ENCODE peak calls at places on chromosome 6, in eight cellular contexts. G, L, X, T, N, A, K and U are unnamed samples.

GRCh38 chr6:62393608-62394007 is 107.6 kb upstream of the KHDRBS2 start:
- DNase-seq in L (no peak), T (no peak), G (no peak), N (no peak), K (no peak), A (no peak), X (no peak), U (no peak)

GRCh38 chr6:148779142-148779562 is 32.3 kb downstream of the UST start:
- DNase-seq in G (no peak), X (peak; percentile 71), T (peak; percentile 75), L (no peak), K (no peak), N (no peak), A (no peak), U (no peak)

GRCh38 chr6:11374036-11375010 is 141.9 kb upstream of the NEDD9 start:
- DNase-seq in A (no peak), N (no peak), G (no peak), T (no peak), L (no peak), X (no peak), K (no peak), U (no peak)

GRCh38 chr6:163950159-163950558 is 535.6 kb downstream of the QKI start:
- DNase-seq in A (peak; percentile 59), L (no peak), K (no peak), T (no peak), G (no peak), X (peak; percentile 22), N (no peak), U (no peak)

GRCh38 chr6:104888066-104888465 is 28.3 kb upstream of the HACE1 start:
- DNase-seq in L (no peak), N (no peak), K (no peak), T (no peak), A (no peak), G (no peak), X (no peak), U (no peak)

GRCh38 chr6:138957484-138957883 is 30.6 kb downstream of the REPS1 start:
- DNase-seq in T (peak; percentile 80), X (peak; percentile 72), G (no peak), N (no peak), A (peak; percentile 52), L (no peak), K (no peak), U (no peak)

GRCh38 chr6:136920858-136921520 is 1.1 kb upstream of the SLC35D3 start:
- DNase-seq in A (peak; percentile 28), K (no peak), G (peak; percentile 19), N (no peak), L (no peak), T (peak; percentile 15), X (peak; percentile 16), U (peak; percentile 3)

GRCh38 chr6:156280131-156280530 is 497.0 kb upstream of the ARID1B start:
- DNase-seq in X (no peak), L (no peak), T (no peak), N (no peak), K (no peak), A (no peak), G (peak; percentile 48), U (no peak)

GRCh38 chr6:44494011-44494501 is 106.5 kb downstream of the CDC5L start:
- DNase-seq in A (peak; percentile 87), X (peak; percentile 90), G (no peak), L (no peak), T (peak; percentile 87), N (no peak), K (peak; percentile 57), U (peak; percentile 65)

GRCh38 chr6:19664878-19665715 is 172.1 kb upstream of the ID4 start:
- DNase-seq in X (no peak), G (no peak), K (no peak), L (no peak), T (peak; percentile 12), N (no peak), A (no peak), U (no peak)

GRCh38 chr6:75526502-75527127 is 33.0 kb upstream of the FILIP1 start:
- DNase-seq in L (peak; percentile 53), N (peak; percentile 47), G (peak; percentile 57), X (peak; percentile 79), T (peak; percentile 86), A (peak; percentile 73), K (no peak), U (peak; percentile 77)

DNA sequence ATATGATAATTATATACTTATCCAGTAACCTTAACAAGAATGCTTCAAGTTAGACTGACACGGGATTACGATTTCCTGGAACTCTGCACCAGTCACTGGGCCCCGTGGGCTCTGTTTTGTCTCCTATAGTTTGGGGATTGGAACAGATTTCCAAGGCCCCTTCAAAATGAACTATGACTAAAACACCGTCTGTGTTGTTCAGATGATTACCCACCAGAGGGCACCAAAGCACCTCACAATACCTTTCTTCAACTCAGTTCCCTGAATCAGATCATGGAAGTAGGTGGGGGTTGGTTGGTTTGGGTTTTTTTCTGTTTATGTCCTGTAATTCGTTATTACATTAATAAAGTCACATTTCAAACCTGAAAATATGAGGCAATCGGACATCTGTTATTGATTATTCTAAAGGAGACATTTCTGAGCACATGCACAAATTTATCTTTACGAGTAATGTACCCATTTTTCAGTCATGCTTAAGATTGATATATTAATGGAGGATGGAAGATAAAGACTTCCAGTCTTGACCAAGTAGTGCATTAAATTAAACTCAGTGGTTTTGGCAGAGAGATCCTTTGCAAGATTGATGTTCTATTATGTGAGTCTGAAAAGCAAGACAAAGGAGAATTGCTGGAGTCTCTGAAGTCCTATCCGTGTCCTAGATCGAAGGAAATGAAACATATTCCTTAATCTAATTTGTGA is 112.0 kb upstream of the COL21A1 start:
- DNase-seq in T (peak; percentile 86), X (peak; percentile 83), L (peak; percentile 66), A (peak; percentile 72), K (no peak), G (peak; percentile 81), N (no peak), U (peak; percentile 65)
- TF ChIP-seq CTCF in T (peak; percentile 71), X (peak; percentile 79), L (peak; percentile 95), A (peak; percentile 66), K (peak; percentile 59), G (peak; percentile 79), N (peak; percentile 69), U (peak; percentile 65)

DNA sequence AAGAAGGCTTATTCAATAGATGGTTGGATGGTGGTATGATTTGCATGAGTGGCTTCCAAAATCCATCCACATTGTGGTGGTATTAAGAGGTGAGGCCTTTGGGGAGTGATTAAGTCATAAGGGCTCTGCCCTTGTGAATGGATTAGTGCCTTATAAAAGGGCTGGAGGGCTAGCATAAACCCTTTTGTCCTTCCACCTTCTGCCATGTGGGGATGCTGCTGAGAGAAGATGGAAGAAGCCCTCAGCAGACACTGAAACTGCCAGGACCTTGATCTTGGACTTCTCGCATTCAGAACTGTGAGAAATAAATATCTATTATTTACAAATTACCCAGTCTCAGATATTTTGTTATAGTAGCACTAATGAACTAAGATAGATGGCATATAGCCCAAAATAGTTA is 27.8 kb upstream of the SRPK1 start:
- DNase-seq in X (peak; percentile 41), K (no peak), T (peak; percentile 38), N (no peak), L (no peak), A (peak; percentile 11), G (peak; percentile 84), U (no peak)
- TF ChIP-seq CTCF in X (peak; percentile 49), K (peak; percentile 33), T (peak; percentile 60), N (no peak), L (peak; percentile 24), A (peak; percentile 43), G (peak; percentile 73), U (no peak)

GRCh38 chr6:34970487-34970886 is 81.4 kb downstream of the ANKS1A start:
- DNase-seq in X (peak; percentile 47), A (no peak), L (no peak), K (no peak), T (no peak), G (no peak), N (no peak), U (no peak)

GRCh38 chr6:34974249-34974642 is 85.2 kb downstream of the ANKS1A start:
- DNase-seq in T (no peak), X (no peak), L (no peak), K (no peak), N (no peak), G (no peak), A (no peak), U (no peak)

GRCh38 chr6:34970962-34971361 is 81.9 kb downstream of the ANKS1A start:
- DNase-seq in T (peak; percentile 69), A (peak; percentile 34), X (peak; percentile 87), G (no peak), L (no peak), K (peak; percentile 58), N (no peak), U (no peak)

GRCh38 chr6:34969662-34970265 is 80.7 kb downstream of the ANKS1A start:
- DNase-seq in L (no peak), K (no peak), X (peak; percentile 25), G (no peak), N (no peak), A (no peak), T (no peak), U (no peak)

DNA sequence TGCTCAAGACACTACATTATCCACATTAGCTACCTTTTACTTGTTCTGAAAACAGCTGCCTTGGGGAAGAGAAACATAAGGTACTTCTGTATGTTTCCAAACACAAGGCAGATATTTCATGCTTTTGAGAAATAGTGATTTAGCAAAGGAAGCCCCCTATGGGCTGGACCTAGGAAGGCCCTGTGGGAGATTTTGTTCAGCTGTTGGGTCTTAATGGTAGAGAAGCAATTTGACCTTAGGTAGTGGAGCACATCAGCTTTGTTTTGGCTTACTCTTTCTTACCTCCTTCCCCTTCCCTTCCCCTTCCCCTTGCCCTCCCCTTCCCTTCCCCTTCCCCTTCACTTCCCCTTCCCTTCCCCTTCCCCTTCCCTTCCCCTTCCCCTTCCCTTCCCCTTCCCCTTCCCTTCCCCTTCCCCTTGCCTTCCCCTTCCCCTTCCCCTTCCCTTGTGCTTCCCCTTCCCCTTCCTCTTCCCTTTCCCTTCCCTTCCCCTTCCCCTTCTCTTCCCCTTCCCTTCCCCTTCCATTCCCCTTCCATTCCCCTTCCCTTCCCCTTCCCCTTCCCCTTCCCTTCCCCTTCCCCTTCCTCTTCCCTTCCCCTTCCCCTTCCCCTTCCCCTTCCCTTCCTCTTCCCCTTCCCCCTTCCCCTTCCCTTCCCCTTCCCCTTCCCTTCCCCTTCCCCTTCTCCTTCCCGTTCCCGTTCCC is 84.6 kb downstream of the ANKS1A start:
- DNase-seq in A (no peak), N (no peak), X (no peak), L (no peak), T (peak; percentile 3), G (no peak), K (no peak), U (no peak)
- TF ChIP-seq CTCF in A (peak; percentile 50), N (no peak), X (peak; percentile 34), L (no peak), T (peak; percentile 31), G (peak; percentile 62), K (no peak), U (peak; percentile 33)

GRCh38 chr6:135410856-135411255 is 86.7 kb downstream of the AHI1 start:
- DNase-seq in A (no peak), N (no peak), K (no peak), X (no peak), T (no peak), L (no peak), G (no peak), U (no peak)

GRCh38 chr6:135411849-135412248 is 85.7 kb downstream of the AHI1 start:
- DNase-seq in K (no peak), X (no peak), N (no peak), L (no peak), G (no peak), A (no peak), T (no peak), U (no peak)

DNA sequence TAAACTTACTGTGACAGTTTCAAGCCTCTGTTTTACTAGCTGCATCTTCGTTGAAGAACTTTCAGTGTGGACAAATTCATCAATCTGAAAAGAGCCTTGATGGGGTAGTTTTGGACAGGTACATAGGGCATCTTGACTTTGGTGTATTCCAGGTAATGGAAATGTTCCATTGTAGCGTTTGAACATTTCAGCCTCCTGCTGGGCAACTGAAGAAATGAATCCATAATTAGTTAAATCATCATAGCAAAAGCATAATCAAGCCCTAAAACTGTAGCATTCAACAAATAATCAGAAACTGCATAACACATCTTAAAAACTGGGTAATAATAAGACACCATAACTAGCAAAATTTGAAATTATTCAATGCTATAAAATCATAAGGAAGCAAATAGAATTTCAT is 86.2 kb downstream of the AHI1 start:
- DNase-seq in N (no peak), X (peak; percentile 5), K (no peak), L (no peak), G (no peak), T (no peak), A (no peak), U (no peak)
- TF ChIP-seq CTCF in N (no peak), X (peak; percentile 36), K (peak; percentile 29), L (peak; percentile 22), G (no peak), T (peak; percentile 32), A (peak; percentile 24), U (no peak)